ENCODE peak calls at places on chromosomes 1 and 21, in seven cellular contexts. One of them, this sample, is unnamed.

GRCh38 chr1:22969224-22969829 is 3.3 kb downstream of the LACTBL1 start:
- DNase-seq in lower lobe of right lung: no peak
- DNase-seq in nephron progenitor cell: no peak
- DNase-seq in heart left ventricle: no peak
- DNase-seq in fibroblast of lung: peak; percentile 68
- DNase-seq in GM23338: no peak
- DNase-seq in mucosa of descending colon: no peak
- DNase-seq in this sample: no peak

GRCh38 chr1:13808729-13809131 is 108.7 kb downstream of the PRDM2 start:
- DNase-seq in nephron progenitor cell: no peak
- DNase-seq in GM23338: no peak
- DNase-seq in lower lobe of right lung: no peak
- DNase-seq in mucosa of descending colon: no peak
- DNase-seq in heart left ventricle: no peak
- DNase-seq in fibroblast of lung: peak; percentile 18
- DNase-seq in this sample: no peak

GRCh38 chr1:208207388-208208131 is 36.6 kb downstream of the PLXNA2 start:
- DNase-seq in GM23338: peak; percentile 17
- DNase-seq in fibroblast of lung: peak; percentile 99
- DNase-seq in heart left ventricle: peak; percentile 72
- DNase-seq in nephron progenitor cell: no peak
- DNase-seq in lower lobe of right lung: peak; percentile 88
- DNase-seq in mucosa of descending colon: no peak
- DNase-seq in this sample: no peak

GRCh38 chr1:187067160-187067559 is 238.4 kb downstream of the PLA2G4A start:
- DNase-seq in fibroblast of lung: no peak
- DNase-seq in lower lobe of right lung: no peak
- DNase-seq in GM23338: no peak
- DNase-seq in nephron progenitor cell: no peak
- DNase-seq in heart left ventricle: peak; percentile 15
- DNase-seq in mucosa of descending colon: no peak
- DNase-seq in this sample: no peak

GRCh38 chr1:101237229-101237837 is 514 bp downstream of the S1PR1 start:
- DNase-seq in lower lobe of right lung: no peak
- DNase-seq in mucosa of descending colon: no peak
- DNase-seq in nephron progenitor cell: peak; percentile 8
- DNase-seq in GM23338: peak; percentile 19
- DNase-seq in heart left ventricle: no peak
- DNase-seq in fibroblast of lung: peak; percentile 45
- DNase-seq in this sample: no peak

GRCh38 chr21:42841156-42841915 is 38.0 kb downstream of the WDR4 start:
- DNase-seq in mucosa of descending colon: peak; percentile 13
- DNase-seq in fibroblast of lung: no peak
- DNase-seq in GM23338: no peak
- DNase-seq in nephron progenitor cell: no peak
- DNase-seq in lower lobe of right lung: peak; percentile 25
- DNase-seq in heart left ventricle: peak; percentile 2
- DNase-seq in this sample: no peak

GRCh38 chr1:62407398-62408009 is 29.3 kb upstream of the USP1 start:
- DNase-seq in heart left ventricle: no peak
- DNase-seq in mucosa of descending colon: no peak
- DNase-seq in nephron progenitor cell: peak; percentile 28
- DNase-seq in fibroblast of lung: peak; percentile 35
- DNase-seq in lower lobe of right lung: no peak
- DNase-seq in GM23338: peak; percentile 84
- DNase-seq in this sample: no peak

GRCh38 chr1:53405737-53406136 is 53.5 kb upstream of the DMRTB1 start:
- DNase-seq in heart left ventricle: no peak
- DNase-seq in GM23338: no peak
- DNase-seq in mucosa of descending colon: no peak
- DNase-seq in nephron progenitor cell: no peak
- DNase-seq in fibroblast of lung: no peak
- DNase-seq in lower lobe of right lung: no peak
- DNase-seq in this sample: no peak

GRCh38 chr1:5108740-5109139 is 454.3 kb downstream of the AJAP1 start:
- DNase-seq in GM23338: no peak
- DNase-seq in fibroblast of lung: no peak
- DNase-seq in heart left ventricle: no peak
- DNase-seq in lower lobe of right lung: no peak
- DNase-seq in nephron progenitor cell: no peak
- DNase-seq in mucosa of descending colon: no peak
- DNase-seq in this sample: no peak

GRCh38 chr1:29415861-29416260 is 179.5 kb downstream of the PTPRU start:
- DNase-seq in heart left ventricle: no peak
- DNase-seq in fibroblast of lung: no peak
- DNase-seq in mucosa of descending colon: no peak
- DNase-seq in lower lobe of right lung: no peak
- DNase-seq in GM23338: no peak
- DNase-seq in nephron progenitor cell: no peak
- DNase-seq in this sample: no peak

GRCh38 chr21:39593522-39593921 is 19.2 kb upstream of the B3GALT5 start:
- DNase-seq in heart left ventricle: no peak
- DNase-seq in nephron progenitor cell: no peak
- DNase-seq in mucosa of descending colon: no peak
- DNase-seq in fibroblast of lung: peak; percentile 3
- DNase-seq in lower lobe of right lung: no peak
- DNase-seq in GM23338: no peak
- DNase-seq in this sample: no peak

GRCh38 chr1:192538407-192539311 is 36.9 kb upstream of the RGS1 start:
- DNase-seq in fibroblast of lung: peak; percentile 75
- DNase-seq in GM23338: no peak
- DNase-seq in nephron progenitor cell: no peak
- DNase-seq in lower lobe of right lung: no peak
- DNase-seq in heart left ventricle: no peak
- DNase-seq in mucosa of descending colon: no peak
- DNase-seq in this sample: no peak

GRCh38 chr1:21175670-21176581 is 771 bp downstream of the EIF4G3 start:
- DNase-seq in lower lobe of right lung: peak; percentile 65
- DNase-seq in nephron progenitor cell: peak; percentile 52
- DNase-seq in GM23338: peak; percentile 58
- DNase-seq in fibroblast of lung: no peak
- DNase-seq in heart left ventricle: peak; percentile 20
- DNase-seq in mucosa of descending colon: peak; percentile 75
- DNase-seq in this sample: peak; percentile 22

GRCh38 chr1:230215529-230215928 is 148.5 kb downstream of the GALNT2 start:
- DNase-seq in mucosa of descending colon: no peak
- DNase-seq in fibroblast of lung: no peak
- DNase-seq in nephron progenitor cell: no peak
- DNase-seq in lower lobe of right lung: no peak
- DNase-seq in GM23338: no peak
- DNase-seq in heart left ventricle: no peak
- DNase-seq in this sample: no peak

GRCh38 chr1:230218667-230219066 is 151.6 kb downstream of the GALNT2 start:
- DNase-seq in mucosa of descending colon: no peak
- DNase-seq in lower lobe of right lung: no peak
- DNase-seq in GM23338: no peak
- DNase-seq in fibroblast of lung: no peak
- DNase-seq in nephron progenitor cell: no peak
- DNase-seq in heart left ventricle: no peak
- DNase-seq in this sample: no peak

GRCh38 chr1:230211436-230212145 is 144.6 kb downstream of the GALNT2 start:
- DNase-seq in mucosa of descending colon: no peak
- DNase-seq in nephron progenitor cell: no peak
- DNase-seq in fibroblast of lung: no peak
- DNase-seq in lower lobe of right lung: no peak
- DNase-seq in GM23338: no peak
- DNase-seq in heart left ventricle: no peak
- DNase-seq in this sample: no peak

GRCh38 chr1:230212405-230212936 is 145.4 kb downstream of the GALNT2 start:
- DNase-seq in heart left ventricle: no peak
- DNase-seq in fibroblast of lung: no peak
- DNase-seq in mucosa of descending colon: no peak
- DNase-seq in lower lobe of right lung: no peak
- DNase-seq in nephron progenitor cell: no peak
- DNase-seq in GM23338: no peak
- DNase-seq in this sample: no peak

DNA sequence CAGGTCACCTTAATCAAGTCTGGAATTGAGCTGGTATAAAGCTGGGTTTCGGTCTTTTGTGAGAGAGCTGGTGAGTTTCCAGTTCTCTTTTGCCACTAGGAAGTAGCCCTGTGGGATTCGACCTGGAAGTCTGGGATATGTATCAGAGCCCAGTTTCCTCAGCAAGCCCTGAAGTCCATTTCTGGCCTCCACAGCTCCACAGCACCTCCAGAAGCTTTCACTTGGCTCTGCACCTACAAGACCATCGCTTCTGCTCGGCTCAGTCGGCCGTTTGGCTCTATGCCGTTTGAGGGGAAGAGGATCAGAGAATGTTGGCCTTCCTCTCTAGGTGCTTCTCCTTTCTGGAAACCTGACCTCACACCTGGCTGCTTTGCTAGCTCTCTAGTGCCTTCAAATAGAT is 148.0 kb downstream of the GALNT2 start:
- DNase-seq in lower lobe of right lung: no peak
- DNase-seq in nephron progenitor cell: no peak
- DNase-seq in fibroblast of lung: peak; percentile 60
- DNase-seq in GM23338: peak; percentile 34
- DNase-seq in heart left ventricle: peak; percentile 71
- DNase-seq in mucosa of descending colon: peak; percentile 57
- DNase-seq in this sample: no peak
- TF ChIP-seq CTCF in lower lobe of right lung: peak; percentile 57
- TF ChIP-seq CTCF in nephron progenitor cell: no peak
- TF ChIP-seq CTCF in fibroblast of lung: peak; percentile 56
- TF ChIP-seq CTCF in GM23338: peak; percentile 53
- TF ChIP-seq CTCF in heart left ventricle: peak; percentile 57
- TF ChIP-seq CTCF in mucosa of descending colon: peak; percentile 10
- TF ChIP-seq CTCF in this sample: peak; percentile 50

DNA sequence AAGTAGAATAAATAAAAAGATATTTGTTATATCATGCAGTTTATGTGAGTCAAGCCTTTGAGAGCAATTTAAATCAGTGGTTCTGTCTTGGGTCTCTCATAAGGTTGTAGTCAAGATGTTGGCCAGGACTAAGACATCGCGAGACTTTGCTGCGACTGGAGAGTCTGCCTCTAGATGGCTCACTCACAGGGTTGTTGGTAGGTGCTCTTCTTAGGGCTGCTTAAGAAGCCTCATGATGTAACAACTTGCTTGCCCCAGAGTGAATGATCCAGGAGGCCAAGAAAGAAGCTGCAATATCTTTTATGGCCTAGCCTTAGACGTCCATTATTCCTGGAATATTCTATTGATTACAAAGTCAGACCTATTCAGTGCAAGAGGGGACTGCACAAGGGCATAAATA is 73.1 kb upstream of the CACHD1 start:
- DNase-seq in heart left ventricle: no peak
- DNase-seq in mucosa of descending colon: no peak
- DNase-seq in fibroblast of lung: no peak
- DNase-seq in GM23338: peak; percentile 77
- DNase-seq in lower lobe of right lung: no peak
- DNase-seq in nephron progenitor cell: no peak
- DNase-seq in this sample: no peak
- TF ChIP-seq CTCF in heart left ventricle: no peak
- TF ChIP-seq CTCF in mucosa of descending colon: no peak
- TF ChIP-seq CTCF in fibroblast of lung: no peak
- TF ChIP-seq CTCF in GM23338: peak; percentile 83
- TF ChIP-seq CTCF in lower lobe of right lung: no peak
- TF ChIP-seq CTCF in nephron progenitor cell: no peak
- TF ChIP-seq CTCF in this sample: no peak

GRCh38 chr1:155063550-155064108 is at the start of gene EFNA4:
- DNase-seq in GM23338: peak; percentile 98
- DNase-seq in fibroblast of lung: peak; percentile 83
- DNase-seq in lower lobe of right lung: peak; percentile 90
- DNase-seq in heart left ventricle: peak; percentile 88
- DNase-seq in mucosa of descending colon: peak; percentile 91
- DNase-seq in nephron progenitor cell: peak; percentile 88
- DNase-seq in this sample: peak; percentile 75
- TF ChIP-seq CTCF in GM23338: no peak
- TF ChIP-seq CTCF in fibroblast of lung: no peak
- TF ChIP-seq CTCF in lower lobe of right lung: no peak
- TF ChIP-seq CTCF in heart left ventricle: no peak
- TF ChIP-seq CTCF in mucosa of descending colon: no peak
- TF ChIP-seq CTCF in nephron progenitor cell: no peak
- TF ChIP-seq CTCF in this sample: no peak

DNA sequence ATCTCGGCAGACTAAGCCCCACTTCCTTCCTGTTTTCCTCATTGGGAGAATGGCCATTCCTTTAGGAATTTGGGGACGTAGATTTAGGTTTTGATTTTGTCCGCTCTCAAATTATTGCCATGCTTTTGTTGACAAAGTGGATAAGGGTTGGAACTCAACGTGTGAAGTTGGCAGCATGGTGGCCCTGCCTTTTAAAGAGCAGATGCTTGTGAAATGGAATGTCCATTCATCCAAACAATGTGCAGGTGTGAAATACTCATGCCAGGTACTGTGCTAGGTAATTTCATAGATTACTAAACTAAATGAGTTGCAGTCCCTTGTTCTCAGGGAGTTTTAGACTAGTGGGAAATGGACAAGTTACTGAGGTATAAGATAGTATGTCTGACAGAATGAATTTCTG is 75.0 kb downstream of the SPATA46 start:
- DNase-seq in nephron progenitor cell: no peak
- DNase-seq in heart left ventricle: no peak
- DNase-seq in fibroblast of lung: no peak
- DNase-seq in GM23338: no peak
- DNase-seq in mucosa of descending colon: no peak
- DNase-seq in lower lobe of right lung: no peak
- DNase-seq in this sample: no peak
- TF ChIP-seq CTCF in nephron progenitor cell: no peak
- TF ChIP-seq CTCF in heart left ventricle: no peak
- TF ChIP-seq CTCF in fibroblast of lung: no peak
- TF ChIP-seq CTCF in GM23338: no peak
- TF ChIP-seq CTCF in mucosa of descending colon: no peak
- TF ChIP-seq CTCF in lower lobe of right lung: no peak
- TF ChIP-seq CTCF in this sample: no peak

DNA sequence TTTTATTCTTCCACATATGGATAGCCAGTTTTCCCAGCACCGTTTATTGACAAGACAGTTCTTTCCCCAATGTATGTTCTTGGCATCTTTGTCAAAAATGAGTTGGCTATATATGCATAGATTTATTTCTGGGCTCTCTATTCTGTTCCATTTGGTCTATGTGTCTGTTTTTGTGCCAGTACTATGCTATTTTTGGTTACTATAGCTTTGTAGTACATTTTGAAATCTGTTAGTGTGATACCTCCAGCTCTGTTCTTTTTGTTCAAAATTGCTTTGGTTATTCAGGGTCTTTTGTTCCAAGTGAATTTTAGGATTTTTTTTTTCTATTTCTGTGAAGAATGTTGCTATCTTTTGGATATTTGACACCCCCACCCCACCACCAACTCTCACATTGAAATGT is 54.6 kb upstream of the KRTAP19-8 start:
- DNase-seq in heart left ventricle: no peak
- DNase-seq in lower lobe of right lung: no peak
- DNase-seq in mucosa of descending colon: no peak
- DNase-seq in nephron progenitor cell: no peak
- DNase-seq in GM23338: no peak
- DNase-seq in fibroblast of lung: no peak
- DNase-seq in this sample: no peak
- TF ChIP-seq CTCF in heart left ventricle: no peak
- TF ChIP-seq CTCF in lower lobe of right lung: no peak
- TF ChIP-seq CTCF in mucosa of descending colon: no peak
- TF ChIP-seq CTCF in nephron progenitor cell: no peak
- TF ChIP-seq CTCF in GM23338: no peak
- TF ChIP-seq CTCF in fibroblast of lung: no peak
- TF ChIP-seq CTCF in this sample: no peak

DNA sequence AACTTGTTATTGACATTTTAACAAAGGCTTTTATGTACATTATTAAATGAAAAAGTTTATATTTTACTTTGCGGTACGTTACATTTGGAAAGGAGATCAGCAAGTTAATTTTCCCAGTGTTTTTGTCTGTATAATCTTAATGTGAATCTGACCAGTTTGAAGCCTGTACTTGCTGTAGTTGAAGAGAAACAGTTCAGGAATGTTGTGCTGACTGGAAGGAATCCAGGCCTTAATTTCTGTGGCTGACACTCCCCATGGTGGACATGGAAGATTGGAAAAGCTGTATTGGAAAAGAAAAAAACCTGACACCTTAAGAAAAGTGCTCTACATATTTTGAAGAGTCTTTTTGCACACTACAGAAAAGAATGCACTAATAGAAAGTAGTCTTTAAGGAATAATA is 15.5 kb downstream of the LEPR start:
- DNase-seq in fibroblast of lung: peak; percentile 81
- DNase-seq in mucosa of descending colon: no peak
- DNase-seq in GM23338: no peak
- DNase-seq in lower lobe of right lung: no peak
- DNase-seq in heart left ventricle: no peak
- DNase-seq in nephron progenitor cell: no peak
- DNase-seq in this sample: no peak
- TF ChIP-seq CTCF in fibroblast of lung: no peak
- TF ChIP-seq CTCF in mucosa of descending colon: no peak
- TF ChIP-seq CTCF in GM23338: no peak
- TF ChIP-seq CTCF in lower lobe of right lung: no peak
- TF ChIP-seq CTCF in heart left ventricle: no peak
- TF ChIP-seq CTCF in nephron progenitor cell: no peak
- TF ChIP-seq CTCF in this sample: no peak